ENCODE peak calls at places on chromosome X, in nine cellular contexts. M is neuronal stem cell, T is mesenchymal stem cell, F is neural progenitor cell, S is fibroblast of lung, O is Karpas-422, D is adipocyte, H is IMR-90, B is astrocyte. Y is an unnamed sample.

GRCh38 chrX:109384569-109385174 is 97.2 kb downstream of the GUCY2F start:
- DNase-seq in B (no peak), O (peak), T (peak), D (peak), F (peak), H (peak), M (peak), S (peak), Y (peak)

GRCh38 chrX:115173181-115173580 is 16.0 kb upstream of the RBMXL3 start:
- DNase-seq in O (no peak), F (peak), B (no peak), D (no peak), S (no peak), H (no peak), T (no peak), M (no peak), Y (no peak)

GRCh38 chrX:48467331-48467761 is 2.7 kb downstream of the SLC38A5 start:
- DNase-seq in F (no peak), H (no peak), O (peak), S (no peak), M (no peak), D (no peak), T (no peak), B (no peak), Y (peak)

GRCh38 chrX:15336023-15336413 is 695 bp upstream of the PIGA start:
- DNase-seq in S (peak), M (no peak), O (no peak), D (peak), B (peak), H (peak), T (peak), F (peak), Y (peak)

GRCh38 chrX:13747836-13748235 is 13.3 kb downstream of the OFD1 start:
- DNase-seq in F (peak), M (no peak), D (peak), H (peak), T (peak), B (peak), S (peak), O (peak), Y (peak)

GRCh38 chrX:71147496-71148277 is 3.0 kb downstream of the NLGN3 start:
- DNase-seq in M (no peak), O (peak), T (no peak), D (no peak), H (no peak), B (no peak), S (no peak), F (no peak), Y (no peak)

GRCh38 chrX:42976729-42977366 is 198.9 kb upstream of the PPP1R2C start:
- DNase-seq in B (peak), D (no peak), T (no peak), O (no peak), H (no peak), F (no peak), M (no peak), S (peak), Y (no peak)

GRCh38 chrX:138939038-138939437 is 227.5 kb upstream of the FGF13 start:
- DNase-seq in D (no peak), O (no peak), S (no peak), B (no peak), M (no peak), T (no peak), F (no peak), H (no peak), Y (no peak)

GRCh38 chrX:16920116-16920515 is 26.3 kb upstream of the REPS2 start:
- DNase-seq in B (no peak), H (no peak), T (no peak), D (no peak), O (no peak), M (no peak), F (no peak), S (no peak), Y (no peak)

GRCh38 chrX:74923942-74924448 is 1.3 kb downstream of the NEXMIF start:
- DNase-seq in O (no peak), T (no peak), M (peak), D (peak), F (peak), B (no peak), S (no peak), H (no peak), Y (peak)

GRCh38 chrX:21666679-21667078 is 8.5 kb upstream of the KLHL34 start:
- DNase-seq in F (no peak), T (no peak), D (no peak), B (peak), M (no peak), O (no peak), S (peak), H (peak), Y (peak)

DNA sequence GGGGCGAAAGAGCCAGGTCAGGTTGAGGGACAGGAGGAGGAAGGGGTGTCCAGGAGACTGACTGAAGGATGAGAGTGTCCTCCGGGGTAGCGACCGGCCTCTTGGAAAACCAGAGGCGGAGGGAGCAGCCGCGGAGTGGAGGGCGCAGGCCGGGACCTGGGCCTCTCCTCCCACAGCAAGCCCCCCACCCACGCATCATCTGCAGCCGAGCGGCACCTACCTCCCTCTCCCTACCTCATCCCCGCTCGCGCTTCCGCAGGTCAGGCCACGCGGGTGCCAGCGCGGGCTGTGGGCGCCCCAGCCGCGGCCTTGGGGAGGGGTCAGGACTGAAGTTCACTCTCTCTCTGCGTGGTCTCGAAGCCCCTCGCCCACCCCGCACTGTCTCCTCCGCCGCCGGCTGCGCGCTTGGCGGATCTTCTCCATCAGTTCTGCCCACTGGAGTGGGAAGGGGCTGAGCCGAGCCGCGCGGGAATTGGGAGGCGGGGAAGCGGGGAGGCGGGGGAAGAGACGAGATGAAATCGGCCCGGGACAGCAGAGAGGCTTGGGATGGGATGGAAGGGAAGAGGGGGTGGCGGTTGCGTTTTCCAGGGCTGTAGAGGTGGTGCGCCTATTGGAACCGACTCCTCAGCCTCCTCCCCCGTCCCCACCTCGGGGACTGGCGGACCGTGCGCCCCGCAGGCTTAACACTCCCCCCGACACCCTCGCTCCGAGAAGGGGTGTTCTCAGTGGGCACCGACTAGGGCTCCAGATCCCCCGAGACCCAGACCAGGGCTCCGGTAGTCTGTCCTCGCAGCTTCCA is 1.8 kb downstream of the NLGN4X start:
- DNase-seq in T (no peak), D (no peak), B (no peak), F (peak), H (no peak), S (peak), M (peak), O (peak), Y (no peak)
- H3K4me3 ChIP-seq in T (no peak), D (no peak), B (peak), F (peak), H (no peak), S (no peak), M (peak), O (peak), Y (no peak)

DNA sequence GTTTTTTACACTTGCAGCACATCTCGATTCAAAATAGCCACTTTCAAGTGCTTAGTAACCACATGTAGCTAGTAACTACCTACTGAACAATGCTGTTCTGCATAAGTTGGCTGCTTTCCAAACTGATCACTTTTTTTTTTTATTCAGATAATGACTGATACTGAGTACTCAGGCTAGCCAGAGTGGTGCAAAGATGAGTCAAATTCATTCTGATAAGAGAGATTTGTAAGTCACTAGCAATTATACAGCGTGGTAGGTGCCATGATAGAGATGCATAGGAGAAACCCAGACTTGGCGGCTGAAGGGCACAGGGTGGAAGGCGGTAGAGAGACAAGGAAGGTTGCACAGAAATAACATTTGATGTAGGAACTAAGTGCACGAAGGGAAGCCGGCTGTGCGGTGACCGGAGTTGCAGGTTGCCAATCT is 357 bp upstream of the IGBP1 start:
- DNase-seq in D (no peak), F (no peak), B (no peak), M (no peak), H (peak), S (peak), O (no peak), T (no peak), Y (no peak)
- H3K9ac ChIP-seq in D (peak), F (no peak), B (peak), M (no peak), H (peak), S (no peak), O (peak), T (peak), Y (peak)

GRCh38 chrX:2693526-2694002 is 2.5 kb downstream of the CD99 start:
- DNase-seq in D (no peak), O (no peak), B (no peak), H (no peak), M (no peak), T (peak), S (no peak), F (no peak), Y (peak)
- H3K4me3 ChIP-seq in D (peak), O (no peak), B (peak), H (no peak), M (no peak), T (peak), S (peak), F (no peak), Y (peak)

DNA sequence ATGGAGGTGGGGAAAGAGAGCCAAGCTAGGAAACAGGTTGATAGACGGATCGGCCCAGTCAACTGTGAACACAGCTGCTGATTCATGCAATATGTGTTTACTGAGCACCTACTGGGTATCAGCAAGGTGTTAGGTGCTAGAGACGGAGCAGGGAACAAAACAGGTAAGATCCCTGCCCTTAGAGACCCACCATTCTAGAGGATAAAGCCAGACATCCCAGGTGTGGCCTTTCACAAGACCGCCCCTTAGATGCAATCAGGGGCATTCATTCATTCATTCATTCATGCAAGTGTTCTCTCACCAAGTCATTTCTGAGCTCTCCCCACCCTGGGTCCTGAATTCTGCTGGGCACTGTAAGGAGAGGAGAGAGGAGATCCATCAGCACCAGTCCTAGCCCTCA is 20.2 kb upstream of the MTM1 start:
- DNase-seq in S (no peak), F (no peak), O (no peak), D (no peak), M (no peak), H (no peak), B (no peak), T (no peak), Y (no peak)
- H3K9ac ChIP-seq in S (no peak), F (no peak), O (peak), D (peak), M (no peak), H (no peak), B (peak), T (peak), Y (peak)

DNA sequence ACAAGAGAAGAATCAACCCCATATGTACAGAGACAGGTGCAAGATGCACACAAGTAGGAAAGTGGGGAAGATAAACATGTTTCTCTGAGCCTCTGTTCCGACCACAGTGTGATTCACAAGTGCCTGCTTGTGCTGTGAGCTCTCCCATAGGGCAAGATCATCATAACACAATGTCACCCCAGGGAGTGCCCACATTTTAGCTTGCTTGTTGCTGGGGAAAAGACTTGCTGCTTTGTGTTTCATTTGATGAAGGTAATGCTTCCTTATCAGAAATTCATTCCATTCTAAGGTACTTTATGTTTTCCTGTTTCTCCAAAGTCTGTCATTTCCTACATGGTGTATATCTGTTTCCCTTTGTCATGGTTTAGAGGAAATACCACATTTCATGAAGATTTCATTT is 304.5 kb upstream of the DIPK2B start:
- DNase-seq in O (no peak), S (peak), B (peak), M (no peak), D (peak), H (peak), T (peak), F (no peak), Y (peak)
- H3K4me3 ChIP-seq in O (no peak), S (no peak), B (no peak), M (no peak), D (no peak), H (no peak), T (peak), F (no peak), Y (no peak)

DNA sequence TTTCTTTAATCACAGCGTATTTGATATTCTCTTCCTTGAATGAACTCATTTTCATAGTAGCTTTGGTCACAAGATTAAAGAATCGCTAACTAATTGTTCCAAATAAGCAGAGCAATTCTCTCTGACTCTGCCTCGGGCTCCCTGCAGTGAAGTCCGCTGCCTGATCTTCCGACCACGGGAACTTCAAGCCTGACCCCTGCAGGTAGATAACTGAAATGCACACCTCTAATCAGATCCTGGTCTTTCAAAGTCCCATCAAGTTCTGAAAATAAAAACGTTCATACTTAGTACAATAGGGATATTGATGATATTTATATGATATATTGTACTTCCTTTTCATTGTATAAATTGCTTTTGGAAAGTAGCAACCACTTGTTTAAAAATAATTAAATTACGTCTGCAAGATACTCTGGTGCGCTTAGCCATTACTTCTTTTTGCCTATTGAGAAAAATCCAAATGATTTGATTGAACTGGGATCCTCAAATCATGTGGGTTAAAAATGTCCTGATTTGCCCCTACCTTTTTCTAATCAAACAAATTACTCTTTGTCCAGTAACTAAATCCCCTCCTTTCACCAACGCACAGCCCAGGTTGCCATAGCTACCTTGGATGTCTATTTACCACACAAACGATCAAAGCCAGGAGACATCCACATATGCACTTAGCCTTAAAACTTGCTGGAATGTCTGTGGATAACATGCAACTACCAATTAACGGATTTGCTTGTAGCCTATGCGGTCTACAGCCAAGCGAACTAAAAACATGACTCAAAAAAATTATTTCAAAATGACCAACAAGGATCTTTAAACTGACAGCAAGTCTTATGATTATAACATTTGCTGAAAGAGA is 4.2 kb downstream of the MID1 start:
- DNase-seq in D (peak), M (no peak), F (peak), O (peak), S (peak), B (peak), H (peak), T (peak), Y (peak)
- H3K9ac ChIP-seq in D (peak), M (no peak), F (no peak), O (no peak), S (no peak), B (peak), H (no peak), T (peak), Y (peak)

GRCh38 chrX:132957211-132958085 is 981 bp downstream of the HS6ST2 start:
- DNase-seq in S (peak), F (peak), B (peak), O (no peak), T (peak), H (no peak), M (peak), D (peak), Y (peak)
- H3K4me3 ChIP-seq in S (peak), F (peak), B (peak), O (no peak), T (peak), H (no peak), M (peak), D (peak), Y (peak)

DNA sequence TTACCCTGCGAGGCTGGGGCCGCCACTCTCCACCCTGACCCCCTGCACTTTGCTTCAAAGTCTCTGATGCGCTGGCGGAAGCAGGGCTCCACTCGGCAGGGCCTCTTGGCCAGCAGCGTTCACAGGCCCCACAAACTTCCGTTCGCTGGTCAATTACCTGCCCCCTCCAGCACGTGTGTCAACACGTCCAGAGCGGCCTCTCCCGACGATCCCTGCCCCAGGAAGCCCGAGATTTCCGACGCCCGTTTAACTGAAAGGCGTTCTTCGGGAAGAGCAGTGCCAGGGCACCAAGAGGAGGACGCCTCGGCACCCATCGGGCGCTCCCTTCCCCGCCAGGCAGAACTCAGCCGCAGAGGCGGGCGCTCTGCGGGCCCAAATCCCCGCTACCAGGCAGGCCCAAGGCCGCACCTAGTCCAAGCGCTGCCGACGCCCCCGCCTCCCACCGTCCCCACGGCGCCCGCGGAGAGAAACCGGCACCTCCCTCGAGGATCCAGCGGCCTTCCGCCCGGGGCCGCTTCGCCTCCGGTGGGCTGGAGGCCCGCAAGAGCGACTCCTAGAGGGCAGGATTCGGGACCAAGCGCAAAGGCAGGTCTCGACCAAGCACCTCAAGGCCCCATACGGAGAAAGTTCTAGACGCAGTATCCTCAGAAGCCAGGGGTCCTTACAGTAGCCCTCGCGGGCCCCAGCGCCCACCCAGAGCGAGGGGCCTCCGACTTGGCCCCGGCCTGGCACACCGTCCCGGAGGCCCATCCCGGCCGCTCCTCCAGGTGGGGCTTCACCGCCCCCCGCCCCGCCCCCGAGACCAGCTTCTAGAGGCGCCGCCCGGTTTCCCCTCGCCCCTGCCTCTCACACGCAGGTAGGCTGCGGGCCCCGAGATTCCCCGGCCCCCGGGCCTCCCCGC is 586 bp downstream of the BCAP31 start:
- DNase-seq in M (peak), T (peak), H (peak), D (peak), F (peak), O (peak), B (no peak), S (peak), Y (peak)
- H3K9ac ChIP-seq in M (peak), T (peak), H (peak), D (peak), F (peak), O (peak), B (peak), S (peak), Y (peak)

GRCh38 chrX:118338930-118339329 is 7.0 kb upstream of the WDR44 start:
- DNase-seq in H (no peak), F (no peak), M (no peak), B (no peak), T (no peak), D (no peak), O (no peak), S (no peak), Y (no peak)

DNA sequence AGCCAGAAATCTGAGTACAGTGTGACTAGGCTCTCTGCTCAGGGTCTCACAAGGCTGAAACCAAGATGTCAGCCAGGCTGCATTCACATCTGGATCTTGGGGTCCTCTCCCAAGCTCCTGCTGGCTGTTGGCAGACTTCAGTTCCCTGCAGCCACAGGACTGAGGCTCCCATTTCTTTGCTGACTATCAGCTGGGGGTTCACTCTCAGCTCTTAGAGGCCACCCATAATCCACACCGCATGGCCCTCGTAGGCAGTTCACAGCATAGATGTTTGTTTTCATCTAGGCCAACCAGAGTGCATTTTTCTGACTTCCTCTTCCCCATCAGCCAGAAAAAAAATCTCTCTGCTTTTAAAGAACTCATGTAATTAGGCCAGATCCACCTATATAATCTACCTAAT is 8.2 kb upstream of the WDR44 start:
- DNase-seq in D (no peak), M (no peak), B (no peak), S (no peak), H (no peak), T (no peak), F (no peak), O (no peak), Y (no peak)
- H3K4me3 ChIP-seq in D (no peak), M (no peak), B (no peak), S (no peak), H (no peak), T (no peak), F (no peak), O (no peak), Y (no peak)

GRCh38 chrX:129981752-129982299 is 609 bp upstream of the BCORL1 start:
- DNase-seq in O (peak), F (no peak), T (no peak), H (no peak), D (no peak), B (no peak), S (no peak), M (no peak), Y (no peak)

GRCh38 chrX:129979207-129979920 is 3.1 kb upstream of the BCORL1 start:
- DNase-seq in F (peak), M (no peak), T (peak), B (no peak), S (no peak), O (no peak), D (no peak), H (no peak), Y (peak)

GRCh38 chrX:129981207-129981553 is 1.3 kb upstream of the BCORL1 start:
- DNase-seq in O (no peak), H (no peak), T (no peak), M (no peak), B (no peak), S (no peak), F (no peak), D (no peak), Y (no peak)

GRCh38 chrX:129980540-129981206 is 1.8 kb upstream of the BCORL1 start:
- DNase-seq in T (no peak), D (peak), F (peak), B (no peak), H (no peak), M (no peak), S (peak), O (no peak), Y (peak)

GRCh38 chrX:129980043-129980442 is 2.4 kb upstream of the BCORL1 start:
- DNase-seq in F (peak), B (no peak), M (no peak), H (no peak), S (no peak), T (no peak), O (no peak), D (no peak), Y (peak)
- H3K9ac ChIP-seq in F (no peak), B (no peak), M (no peak), H (no peak), S (no peak), T (no peak), O (no peak), D (no peak), Y (peak)

Y was measured in GM23248.